ENCODE peak calls at places on chromosomes 16 and 17, in four cellular contexts. One of them, this sample, is unnamed.

GRCh38 chr17:55230716-55231115 is 34.0 kb upstream of the HLF start:
- DNase-seq in NB4: no peak
- DNase-seq in cardiac muscle cell: no peak
- DNase-seq in cardiac fibroblast: no peak
- DNase-seq in this sample: no peak

GRCh38 chr17:31674305-31674704 is 184.7 kb downstream of the COPRS start:
- DNase-seq in NB4: no peak
- DNase-seq in cardiac muscle cell: no peak
- DNase-seq in cardiac fibroblast: peak
- DNase-seq in this sample: no peak

GRCh38 chr17:78185981-78186688 is 717 bp downstream of the TK1 start:
- DNase-seq in NB4: peak
- DNase-seq in cardiac muscle cell: no peak
- DNase-seq in cardiac fibroblast: peak
- DNase-seq in this sample: no peak

GRCh38 chr17:75191584-75191983 is 8.8 kb upstream of the SUMO2 start:
- DNase-seq in NB4: peak
- DNase-seq in cardiac muscle cell: no peak
- DNase-seq in cardiac fibroblast: peak
- DNase-seq in this sample: no peak

GRCh38 chr16:55048745-55049144 is 118.1 kb downstream of the IRX5 start:
- DNase-seq in NB4: no peak
- DNase-seq in cardiac muscle cell: peak
- DNase-seq in cardiac fibroblast: no peak
- DNase-seq in this sample: no peak

GRCh38 chr17:82225368-82226029 is 3.3 kb upstream of the SLC16A3 start:
- DNase-seq in NB4: no peak
- DNase-seq in cardiac muscle cell: peak
- DNase-seq in cardiac fibroblast: no peak
- DNase-seq in this sample: no peak

GRCh38 chr16:66720766-66721165 is 24.2 kb upstream of the CMTM4 start:
- DNase-seq in NB4: no peak
- DNase-seq in cardiac muscle cell: no peak
- DNase-seq in cardiac fibroblast: no peak
- DNase-seq in this sample: no peak

GRCh38 chr16:3902731-3903130 is 22.2 kb upstream of the CREBBP start:
- DNase-seq in NB4: no peak
- DNase-seq in cardiac muscle cell: no peak
- DNase-seq in cardiac fibroblast: no peak
- DNase-seq in this sample: no peak

GRCh38 chr17:83073389-83074063 is 5.9 kb upstream of the METRNL start:
- DNase-seq in NB4: peak
- DNase-seq in cardiac muscle cell: no peak
- DNase-seq in cardiac fibroblast: peak
- DNase-seq in this sample: no peak

GRCh38 chr17:1648582-1649115 is 1.0 kb downstream of the RILP start:
- DNase-seq in NB4: peak
- DNase-seq in cardiac muscle cell: peak
- DNase-seq in cardiac fibroblast: peak
- DNase-seq in this sample: peak

GRCh38 chr16:8872967-8873865 is 4.4 kb upstream of the CARHSP1 start:
- DNase-seq in NB4: no peak
- DNase-seq in cardiac muscle cell: no peak
- DNase-seq in cardiac fibroblast: no peak
- DNase-seq in this sample: no peak
- TF ChIP-seq CTCF in NB4: no peak
- TF ChIP-seq CTCF in cardiac muscle cell: peak
- TF ChIP-seq CTCF in cardiac fibroblast: peak
- TF ChIP-seq CTCF in this sample: no peak

DNA sequence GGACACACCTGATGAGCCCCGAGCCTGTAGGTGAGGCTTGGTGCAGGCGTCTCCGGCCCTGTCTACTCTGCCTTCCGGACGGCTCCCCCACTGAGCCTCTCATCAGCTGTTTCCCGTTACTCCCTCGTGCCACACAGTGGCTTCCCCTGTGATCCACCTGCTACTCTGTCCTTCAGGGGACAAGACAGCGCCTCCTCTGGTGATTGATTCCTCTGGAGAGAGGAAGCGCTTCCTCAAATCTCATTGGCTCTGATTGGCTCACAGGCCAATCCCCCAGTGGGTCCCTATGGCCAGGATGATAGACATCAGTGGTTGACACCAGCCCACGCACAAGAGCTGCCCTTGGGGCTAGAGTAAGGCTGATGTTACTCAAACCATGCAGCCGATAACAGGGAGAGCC is 24.0 kb downstream of the RNF213 start:
- DNase-seq in NB4: peak
- DNase-seq in cardiac muscle cell: no peak
- DNase-seq in cardiac fibroblast: no peak
- DNase-seq in this sample: no peak
- TF ChIP-seq CTCF in NB4: peak
- TF ChIP-seq CTCF in cardiac muscle cell: no peak
- TF ChIP-seq CTCF in cardiac fibroblast: no peak
- TF ChIP-seq CTCF in this sample: no peak

GRCh38 chr17:80692931-80693467 is 148.4 kb downstream of the RPTOR start:
- DNase-seq in NB4: no peak
- DNase-seq in cardiac muscle cell: no peak
- DNase-seq in cardiac fibroblast: no peak
- DNase-seq in this sample: no peak
- TF ChIP-seq CTCF in NB4: no peak
- TF ChIP-seq CTCF in cardiac muscle cell: no peak
- TF ChIP-seq CTCF in cardiac fibroblast: no peak
- TF ChIP-seq CTCF in this sample: no peak

GRCh38 chr17:38852771-38853291 is 690 bp downstream of the RPL23 start:
- DNase-seq in NB4: peak
- DNase-seq in cardiac muscle cell: no peak
- DNase-seq in cardiac fibroblast: no peak
- DNase-seq in this sample: no peak

GRCh38 chr17:38848557-38848891 is 5.0 kb downstream of the RPL23 start:
- DNase-seq in NB4: no peak
- DNase-seq in cardiac muscle cell: no peak
- DNase-seq in cardiac fibroblast: no peak
- DNase-seq in this sample: no peak

GRCh38 chr17:38848939-38849563 is 4.5 kb downstream of the RPL23 start:
- DNase-seq in NB4: no peak
- DNase-seq in cardiac muscle cell: no peak
- DNase-seq in cardiac fibroblast: no peak
- DNase-seq in this sample: no peak

GRCh38 chr17:38851434-38851833 is 2.1 kb downstream of the RPL23 start:
- DNase-seq in NB4: no peak
- DNase-seq in cardiac muscle cell: no peak
- DNase-seq in cardiac fibroblast: no peak
- DNase-seq in this sample: no peak

GRCh38 chr17:38850374-38850773 is 3.1 kb downstream of the RPL23 start:
- DNase-seq in NB4: no peak
- DNase-seq in cardiac muscle cell: no peak
- DNase-seq in cardiac fibroblast: no peak
- DNase-seq in this sample: no peak
- TF ChIP-seq CTCF in NB4: no peak
- TF ChIP-seq CTCF in cardiac muscle cell: no peak
- TF ChIP-seq CTCF in cardiac fibroblast: no peak
- TF ChIP-seq CTCF in this sample: no peak

GRCh38 chr16:50324345-50324744 is 44.4 kb downstream of the BRD7 start:
- DNase-seq in NB4: no peak
- DNase-seq in cardiac muscle cell: no peak
- DNase-seq in cardiac fibroblast: no peak
- DNase-seq in this sample: no peak

GRCh38 chr16:50320310-50320709 is 48.5 kb downstream of the BRD7 start:
- DNase-seq in NB4: no peak
- DNase-seq in cardiac muscle cell: no peak
- DNase-seq in cardiac fibroblast: no peak
- DNase-seq in this sample: no peak

GRCh38 chr16:50326264-50326663 is 42.5 kb downstream of the BRD7 start:
- DNase-seq in NB4: no peak
- DNase-seq in cardiac muscle cell: no peak
- DNase-seq in cardiac fibroblast: no peak
- DNase-seq in this sample: no peak

GRCh38 chr16:50322333-50322732 is 46.5 kb downstream of the BRD7 start:
- DNase-seq in NB4: no peak
- DNase-seq in cardiac muscle cell: no peak
- DNase-seq in cardiac fibroblast: no peak
- DNase-seq in this sample: no peak

DNA sequence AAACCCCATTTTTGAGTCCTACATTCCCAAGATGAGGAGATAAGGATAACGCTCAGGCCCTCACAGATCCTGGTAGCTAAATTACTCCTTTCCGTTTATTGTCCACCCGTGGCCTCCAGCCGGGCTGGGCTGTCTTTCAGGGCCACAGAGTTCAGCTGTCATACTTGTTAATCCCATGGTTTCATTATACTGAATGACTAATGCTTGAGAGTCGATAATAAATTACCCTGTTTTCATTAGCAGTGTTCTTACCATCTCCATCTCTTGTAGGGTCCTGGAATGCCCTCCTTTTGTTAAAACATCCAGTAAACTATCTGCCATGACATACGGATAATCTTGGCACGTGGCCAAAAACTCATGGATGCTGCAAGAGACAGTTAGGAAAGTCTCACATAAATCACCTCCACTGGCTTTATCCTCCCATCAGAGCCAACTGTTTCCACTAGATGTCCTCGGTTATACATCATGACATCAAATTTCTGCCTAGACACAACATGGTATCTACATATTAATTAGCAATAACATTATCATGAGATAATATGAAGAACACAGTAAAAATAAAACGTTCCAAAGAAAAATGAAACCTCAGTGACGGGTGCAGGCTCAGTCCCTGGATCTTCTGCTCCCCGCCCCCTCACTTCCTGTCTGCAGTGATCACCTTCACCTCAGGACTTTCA is 45.3 kb downstream of the BRD7 start:
- DNase-seq in NB4: peak
- DNase-seq in cardiac muscle cell: no peak
- DNase-seq in cardiac fibroblast: peak
- DNase-seq in this sample: no peak
- TF ChIP-seq CTCF in NB4: peak
- TF ChIP-seq CTCF in cardiac muscle cell: peak
- TF ChIP-seq CTCF in cardiac fibroblast: peak
- TF ChIP-seq CTCF in this sample: no peak

DNA sequence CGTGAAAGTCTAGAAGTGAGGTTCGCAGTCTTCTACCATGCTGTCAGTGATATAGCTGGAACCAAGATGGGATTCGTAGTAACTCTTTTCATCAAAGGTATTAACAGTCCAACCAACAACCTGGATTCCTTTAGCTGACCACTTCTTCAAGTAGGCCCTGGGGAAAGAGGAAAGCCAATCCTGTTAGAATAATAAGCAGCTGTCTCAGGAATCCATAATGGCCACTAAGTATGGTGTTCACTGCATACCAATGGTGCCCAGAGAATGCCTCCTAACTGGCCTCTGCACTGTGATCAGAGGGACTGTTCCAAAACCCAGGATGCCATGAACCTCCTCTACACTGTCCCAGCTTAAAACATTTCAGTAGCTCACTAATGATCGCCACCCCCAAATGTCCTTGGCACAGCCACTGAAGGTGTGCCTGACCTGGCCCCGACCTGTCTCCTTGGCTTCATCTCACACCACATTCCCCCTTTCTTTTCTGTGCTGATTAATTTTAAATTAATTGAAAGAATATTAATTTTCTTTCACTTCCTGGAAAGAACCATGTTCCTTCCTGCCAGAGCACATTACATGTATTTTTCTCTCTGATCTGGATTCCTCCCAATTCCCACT is 18.3 kb downstream of the GDE1 start:
- DNase-seq in NB4: no peak
- DNase-seq in cardiac muscle cell: no peak
- DNase-seq in cardiac fibroblast: no peak
- DNase-seq in this sample: no peak
- TF ChIP-seq CTCF in NB4: no peak
- TF ChIP-seq CTCF in cardiac muscle cell: no peak
- TF ChIP-seq CTCF in cardiac fibroblast: no peak
- TF ChIP-seq CTCF in this sample: no peak

GRCh38 chr17:33779399-33779697 is 475.7 kb upstream of the CCL2 start:
- DNase-seq in NB4: no peak
- DNase-seq in cardiac muscle cell: no peak
- DNase-seq in cardiac fibroblast: no peak
- DNase-seq in this sample: no peak
- TF ChIP-seq CTCF in NB4: no peak
- TF ChIP-seq CTCF in cardiac muscle cell: no peak
- TF ChIP-seq CTCF in cardiac fibroblast: no peak
- TF ChIP-seq CTCF in this sample: no peak

GRCh38 chr17:63701477-63702222 is 1.7 kb upstream of the LIMD2 start:
- DNase-seq in NB4: peak
- DNase-seq in cardiac muscle cell: no peak
- DNase-seq in cardiac fibroblast: no peak
- DNase-seq in this sample: peak

GRCh38 chr17:63698886-63699637 is 863 bp downstream of the LIMD2 start:
- DNase-seq in NB4: peak
- DNase-seq in cardiac muscle cell: no peak
- DNase-seq in cardiac fibroblast: peak
- DNase-seq in this sample: peak

GRCh38 chr17:63702223-63702577 is 2.3 kb upstream of the LIMD2 start:
- DNase-seq in NB4: peak
- DNase-seq in cardiac muscle cell: no peak
- DNase-seq in cardiac fibroblast: no peak
- DNase-seq in this sample: peak

GRCh38 chr17:63699638-63700527 is at the start of gene LIMD2:
- DNase-seq in NB4: peak
- DNase-seq in cardiac muscle cell: peak
- DNase-seq in cardiac fibroblast: no peak
- DNase-seq in this sample: peak

DNA sequence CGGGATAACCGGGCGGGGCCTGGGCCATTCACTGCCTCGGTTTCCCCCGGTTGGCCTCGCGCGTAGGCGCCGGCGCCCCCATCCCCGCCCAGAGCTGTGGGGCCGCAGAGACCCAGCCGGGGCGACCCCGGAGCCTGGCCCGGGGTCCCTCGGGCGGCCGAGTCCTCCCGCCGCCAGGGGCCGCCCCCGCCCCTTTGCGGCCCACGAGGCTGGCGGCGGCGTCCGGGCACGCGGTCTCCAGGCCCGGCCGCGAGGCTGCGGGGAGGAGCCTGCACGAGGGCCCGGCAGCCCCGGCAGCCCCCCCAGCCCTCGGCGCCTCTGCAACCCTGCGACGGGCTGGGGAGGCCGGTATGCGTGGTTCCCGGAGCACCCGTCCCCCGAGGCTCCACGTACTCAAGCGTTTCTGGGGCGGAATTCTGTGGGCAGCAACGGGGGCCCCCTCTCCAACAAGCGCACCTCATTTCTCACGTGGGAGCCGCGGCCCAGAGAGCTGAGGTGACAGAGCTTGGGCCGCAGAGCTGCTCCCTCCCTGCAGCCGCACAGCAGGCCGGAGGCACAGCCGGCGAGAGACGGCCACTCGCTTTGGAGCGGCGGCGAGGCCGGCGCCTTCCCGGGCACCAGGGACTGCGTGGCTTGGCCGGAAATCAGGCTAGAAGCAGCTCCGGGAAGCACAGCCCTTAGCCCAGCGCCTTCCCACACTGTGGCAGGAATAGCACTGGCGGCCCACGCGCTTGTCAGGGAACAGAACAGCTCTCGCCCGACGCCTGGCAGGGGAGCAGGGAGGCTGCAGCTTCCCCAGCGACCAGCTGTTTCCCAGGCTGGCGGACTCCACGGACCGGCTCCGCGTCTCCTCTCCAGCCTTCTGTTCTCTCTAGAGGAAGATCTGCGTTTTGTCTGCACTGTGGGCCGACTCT is 860 bp upstream of the LIMD2 start:
- DNase-seq in NB4: peak
- DNase-seq in cardiac muscle cell: peak
- DNase-seq in cardiac fibroblast: peak
- DNase-seq in this sample: peak
- TF ChIP-seq CTCF in NB4: no peak
- TF ChIP-seq CTCF in cardiac muscle cell: peak
- TF ChIP-seq CTCF in cardiac fibroblast: no peak
- TF ChIP-seq CTCF in this sample: peak